ENCODE peak calls at places on chromosomes 6 and 20, in five cellular contexts. D, C, U, W and Q are unnamed samples.

GRCh38 chr6:36297511-36297910 is 27.7 kb downstream of the PNPLA1 start:
- DNase-seq in U (no peak), D (no peak), W (no peak), C (no peak), Q (no peak)

GRCh38 chr6:11535801-11536230 is 1.7 kb upstream of the TMEM170B start:
- DNase-seq in C (no peak), W (no peak), D (peak; percentile 47), U (no peak), Q (no peak)

GRCh38 chr6:129493396-129493902 is 216.5 kb downstream of the ARHGAP18 start:
- DNase-seq in C (no peak), D (peak; percentile 61), W (no peak), U (no peak), Q (no peak)

GRCh38 chr6:156687875-156688549 is 89.2 kb upstream of the ARID1B start:
- DNase-seq in D (no peak), U (no peak), C (peak; percentile 58), W (no peak), Q (no peak)

GRCh38 chr6:118743744-118744143 is 92.4 kb upstream of the CEP85L start:
- DNase-seq in D (no peak), W (no peak), U (no peak), C (no peak), Q (no peak)

GRCh38 chr20:40648505-40649072 is 40.4 kb downstream of the MAFB start:
- DNase-seq in D (no peak), W (no peak), U (no peak), C (peak; percentile 48), Q (no peak)

GRCh38 chr6:166307082-166307980 is 861 bp downstream of the PRR18 start:
- DNase-seq in U (no peak), D (no peak), W (no peak), C (peak; percentile 73), Q (no peak)

GRCh38 chr20:50172347-50173013 is 18.1 kb upstream of the CEBPB start:
- DNase-seq in D (peak; percentile 79), U (peak; percentile 83), W (peak; percentile 96), C (no peak), Q (no peak)

GRCh38 chr20:60642546-60642945 is 609.5 kb upstream of the CDH4 start:
- DNase-seq in C (no peak), D (no peak), U (no peak), W (no peak), Q (no peak)

GRCh38 chr20:5835234-5835845 is 85.1 kb downstream of the SHLD1 start:
- DNase-seq in D (peak; percentile 42), W (no peak), C (peak; percentile 39), U (no peak), Q (no peak)

GRCh38 chr6:34152042-34152524 is 6.2 kb upstream of the GRM4 start:
- DNase-seq in W (no peak), D (no peak), C (peak; percentile 21), U (no peak), Q (no peak)

GRCh38 chr6:23940466-23940865 is 185.5 kb upstream of the NRSN1 start:
- DNase-seq in C (no peak), U (no peak), D (no peak), W (no peak), Q (no peak)

GRCh38 chr6:37866590-37867507 is 47.3 kb downstream of the ZFAND3 start:
- DNase-seq in W (no peak), D (no peak), C (no peak), U (no peak), Q (no peak)

GRCh38 chr6:22062807-22063408 is 233.9 kb downstream of the PRL start:
- DNase-seq in C (no peak), W (peak; percentile 52), D (no peak), U (no peak), Q (peak; percentile 82)

GRCh38 chr6:159716247-159717086 is 10.8 kb upstream of the WTAP start:
- DNase-seq in D (peak; percentile 96), W (peak; percentile 62), U (peak; percentile 87), C (no peak), Q (no peak)

GRCh38 chr6:33746651-33747100 is at the start of gene IP6K3:
- DNase-seq in C (peak; percentile 55), D (no peak), U (peak; percentile 37), W (no peak), Q (no peak)

GRCh38 chr20:62386383-62387218 is at the start of gene RPS21:
- DNase-seq in C (peak; percentile 97), U (peak; percentile 92), W (peak; percentile 94), D (peak; percentile 85), Q (peak; percentile 94)

GRCh38 chr6:79841577-79842381 is 105.6 kb downstream of the ELOVL4 start:
- DNase-seq in C (no peak), W (no peak), U (no peak), D (no peak), Q (no peak)

GRCh38 chr20:3071610-3072529 is at the start of gene OXT:
- DNase-seq in U (no peak), C (no peak), W (peak; percentile 50), D (no peak), Q (peak; percentile 55)

GRCh38 chr6:132515386-132515785 is 2.5 kb upstream of the STX7 start:
- DNase-seq in C (no peak), U (no peak), D (no peak), W (no peak), Q (no peak)

GRCh38 chr6:145845557-145845956 is 31.0 kb upstream of the FBXO30 start:
- DNase-seq in W (no peak), C (no peak), D (no peak), U (no peak), Q (no peak)

GRCh38 chr6:11772109-11772830 is 6.3 kb downstream of the ADTRP start:
- DNase-seq in D (peak; percentile 98), W (no peak), C (no peak), U (peak; percentile 33), Q (no peak)

GRCh38 chr6:139744038-139744437 is 369.6 kb upstream of the CITED2 start:
- DNase-seq in D (no peak), C (no peak), W (no peak), U (no peak), Q (no peak)

GRCh38 chr6:135182993-135183531 is 2.0 kb downstream of the MYB start:
- DNase-seq in U (no peak), W (peak; percentile 61), C (no peak), D (peak; percentile 29), Q (peak; percentile 81)

GRCh38 chr6:160917581-160917980 is 74.0 kb upstream of the MAP3K4 start:
- DNase-seq in C (no peak), D (no peak), W (no peak), U (no peak), Q (no peak)

GRCh38 chr20:45823949-45824835 is 2.9 kb downstream of the TNNC2 start:
- DNase-seq in C (peak; percentile 62), D (peak; percentile 37), U (no peak), W (peak; percentile 36), Q (peak; percentile 54)

GRCh38 chr6:95185874-95186273 is 391.5 kb upstream of the MANEA start:
- DNase-seq in D (no peak), U (no peak), C (no peak), W (no peak), Q (no peak)

GRCh38 chr6:90537723-90538407 is 49.0 kb downstream of the MAP3K7 start:
- DNase-seq in U (no peak), D (no peak), C (no peak), W (no peak), Q (no peak)

GRCh38 chr20:44776977-44777376 is 31.3 kb downstream of the KCNK15 start:
- DNase-seq in W (no peak), U (no peak), C (no peak), D (peak; percentile 20), Q (no peak)

DNA sequence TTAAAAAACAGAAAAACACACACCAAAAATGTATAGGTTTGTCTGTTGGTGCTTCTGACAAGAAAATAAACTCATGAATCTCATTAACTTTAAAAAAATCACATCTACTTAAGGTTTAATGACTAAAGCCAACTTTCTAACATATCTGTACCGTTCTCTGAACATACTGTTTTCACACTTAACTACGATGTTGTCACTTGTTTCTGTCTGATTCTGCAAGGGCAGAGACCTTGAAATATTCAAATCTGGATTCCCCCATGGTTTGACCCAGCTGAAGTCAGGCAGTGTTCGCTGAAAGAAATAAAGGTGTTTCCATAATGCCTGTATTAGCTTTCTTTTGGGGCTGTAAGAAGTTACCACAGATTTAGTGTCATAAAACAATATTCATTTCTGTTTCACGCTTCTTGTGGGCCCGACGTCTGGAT is 2.7 kb upstream of the ASXL1 start:
- DNase-seq in W (no peak), D (no peak), U (no peak), C (no peak), Q (no peak)
- H3K4me1 ChIP-seq in W (peaks cover 20% of the 10 kb centered on the region), D (peaks cover 34% of the 10 kb centered on the region), U (no peaks in the 10 kb centered on the region), C (peaks cover 13% of the 10 kb centered on the region), Q (peaks cover 15% of the 10 kb centered on the region)

GRCh38 chr6:42885702-42886101 is 6.3 kb downstream of the RPL7L1 start:
- DNase-seq in C (no peak), W (peak; percentile 64), D (no peak), U (no peak), Q (no peak)

GRCh38 chr6:42891199-42891722 is 11.8 kb downstream of the RPL7L1 start:
- DNase-seq in W (no peak), U (no peak), D (no peak), C (no peak), Q (no peak)

GRCh38 chr6:42890311-42891198 is 11.1 kb downstream of the RPL7L1 start:
- DNase-seq in C (peak; percentile 96), U (peak; percentile 94), D (peak; percentile 98), W (peak; percentile 94), Q (peak; percentile 86)

DNA sequence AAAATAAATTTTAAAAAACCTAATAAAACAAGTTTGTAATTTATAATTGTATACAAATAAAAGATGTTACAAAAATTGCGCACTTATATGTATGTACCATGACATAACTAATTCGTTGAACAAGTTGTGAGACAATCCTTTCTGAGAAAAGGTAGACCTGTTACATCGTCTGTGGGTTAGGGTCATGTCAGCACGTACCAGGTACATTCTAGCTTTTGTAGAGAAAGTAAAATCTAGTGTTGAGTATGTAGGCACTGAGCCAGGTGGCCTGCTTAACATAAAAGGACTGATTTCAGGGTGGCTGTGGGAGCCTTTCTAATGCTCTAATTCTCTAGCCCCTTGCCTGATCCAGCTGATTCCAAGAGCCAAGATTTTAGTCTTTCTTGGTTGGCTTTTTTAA is 10.4 kb downstream of the RPL7L1 start:
- DNase-seq in C (no peak), U (no peak), D (no peak), W (no peak), Q (no peak)
- H3K27ac ChIP-seq in C (peak overlapping the region; percentile 99), U (peak overlapping the region; percentile 93), D (peak overlapping the region; percentile 91), W (peak overlapping the region; percentile 92), Q (peak overlapping the region; percentile 91)

GRCh38 chr6:6057442-6058053 is 50.8 kb upstream of the NRN1 start:
- DNase-seq in W (no peak), C (peak; percentile 43), D (peak; percentile 36), U (no peak), Q (no peak)
- TF ChIP-seq CTCF in W (peak; percentile 56), C (peak; percentile 73), D (peak; percentile 65), U (peak; percentile 61), Q (no peak)

DNA sequence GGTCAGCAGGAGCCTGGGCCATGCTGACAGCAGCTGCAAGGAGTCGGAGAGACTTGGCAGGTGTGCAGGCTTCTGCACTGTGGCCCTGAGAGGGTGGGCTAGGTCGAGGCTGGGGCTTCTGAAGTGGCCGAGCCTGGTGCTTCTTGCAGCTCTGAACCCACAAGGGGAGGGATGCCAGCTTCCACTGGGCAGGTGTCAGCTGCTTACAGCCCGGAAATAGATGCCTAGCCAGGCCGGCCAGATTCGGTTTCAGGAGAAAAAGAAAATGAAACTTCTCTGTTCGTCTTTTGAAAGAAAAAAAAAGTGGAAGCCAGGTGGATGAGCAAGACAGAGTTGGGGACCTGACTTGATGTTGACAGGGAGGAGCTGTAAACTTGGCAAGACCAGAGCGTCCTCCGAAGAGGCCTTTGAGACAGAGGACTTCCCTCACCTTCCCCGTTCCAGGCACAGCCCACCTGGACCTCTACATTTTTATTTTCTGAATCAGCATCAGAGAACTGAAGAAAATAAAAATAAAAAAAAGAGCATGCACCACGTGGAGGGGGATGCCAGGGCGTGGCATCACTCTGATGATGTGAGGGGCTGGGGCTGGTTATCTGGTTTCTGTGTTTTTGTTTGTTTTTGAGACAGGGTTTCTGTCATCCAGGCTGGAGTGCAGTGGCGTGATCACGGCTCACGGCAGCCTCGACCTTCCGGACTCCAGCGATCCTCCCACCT is at the start of gene ZBP1:
- DNase-seq in D (no peak), C (no peak), W (peak; percentile 50), U (no peak), Q (no peak)
- H3K4me1 ChIP-seq in D (peaks cover 24% of the 10 kb centered on the region), C (peaks cover 5% of the 10 kb centered on the region), W (no peaks in the 10 kb centered on the region), U (no peaks in the 10 kb centered on the region), Q (peaks cover 71% of the 10 kb centered on the region)